ENCODE peak calls at places on chromosome 15, in eight cellular contexts. One of them, this sample, is unnamed.

GRCh38 chr15:52383100-52383588 is 87.5 kb upstream of the MYO5C start:
- DNase-seq in HCT116: no peak
- DNase-seq in uterus: no peak
- DNase-seq in psoas muscle: no peak
- DNase-seq in IMR-90: peak; percentile 45
- DNase-seq in upper lobe of right lung: no peak
- DNase-seq in OCI-LY7: no peak
- DNase-seq in ovary: no peak
- DNase-seq in this sample: no peak

GRCh38 chr15:42313463-42313862 is 40.2 kb upstream of the TMEM87A start:
- DNase-seq in ovary: no peak
- DNase-seq in uterus: no peak
- DNase-seq in upper lobe of right lung: no peak
- DNase-seq in psoas muscle: no peak
- DNase-seq in HCT116: no peak
- DNase-seq in IMR-90: no peak
- DNase-seq in OCI-LY7: peak; percentile 8
- DNase-seq in this sample: no peak

GRCh38 chr15:85421116-85421925 is 40.9 kb downstream of the AKAP13 start:
- DNase-seq in IMR-90: peak; percentile 59
- DNase-seq in uterus: no peak
- DNase-seq in upper lobe of right lung: no peak
- DNase-seq in OCI-LY7: no peak
- DNase-seq in ovary: no peak
- DNase-seq in psoas muscle: no peak
- DNase-seq in HCT116: no peak
- DNase-seq in this sample: no peak

GRCh38 chr15:99435138-99435695 is 130.6 kb upstream of the MEF2A start:
- DNase-seq in HCT116: no peak
- DNase-seq in ovary: no peak
- DNase-seq in uterus: peak; percentile 16
- DNase-seq in psoas muscle: peak; percentile 46
- DNase-seq in IMR-90: no peak
- DNase-seq in upper lobe of right lung: peak; percentile 71
- DNase-seq in OCI-LY7: peak; percentile 11
- DNase-seq in this sample: peak; percentile 92

GRCh38 chr15:58777107-58777506 is 6.0 kb downstream of the MINDY2 start:
- DNase-seq in uterus: no peak
- DNase-seq in upper lobe of right lung: no peak
- DNase-seq in psoas muscle: no peak
- DNase-seq in HCT116: no peak
- DNase-seq in OCI-LY7: no peak
- DNase-seq in IMR-90: no peak
- DNase-seq in ovary: no peak
- DNase-seq in this sample: no peak

GRCh38 chr15:58407366-58407765 is 24.4 kb upstream of the LIPC start:
- DNase-seq in uterus: no peak
- DNase-seq in psoas muscle: no peak
- DNase-seq in IMR-90: no peak
- DNase-seq in upper lobe of right lung: no peak
- DNase-seq in OCI-LY7: no peak
- DNase-seq in HCT116: no peak
- DNase-seq in ovary: no peak
- DNase-seq in this sample: no peak

GRCh38 chr15:75368689-75369239 is 357 bp upstream of the MAN2C1 start:
- DNase-seq in HCT116: no peak
- DNase-seq in upper lobe of right lung: no peak
- DNase-seq in ovary: no peak
- DNase-seq in psoas muscle: no peak
- DNase-seq in OCI-LY7: no peak
- DNase-seq in uterus: no peak
- DNase-seq in IMR-90: peak; percentile 17
- DNase-seq in this sample: no peak

GRCh38 chr15:88249220-88249619 is 7.3 kb downstream of the NTRK3 start:
- DNase-seq in HCT116: no peak
- DNase-seq in IMR-90: no peak
- DNase-seq in ovary: peak; percentile 37
- DNase-seq in uterus: peak; percentile 53
- DNase-seq in upper lobe of right lung: peak; percentile 40
- DNase-seq in psoas muscle: no peak
- DNase-seq in OCI-LY7: no peak
- DNase-seq in this sample: no peak

GRCh38 chr15:45802140-45802539 is 167.3 kb downstream of the SQOR start:
- DNase-seq in uterus: no peak
- DNase-seq in upper lobe of right lung: no peak
- DNase-seq in OCI-LY7: no peak
- DNase-seq in HCT116: no peak
- DNase-seq in ovary: no peak
- DNase-seq in IMR-90: no peak
- DNase-seq in psoas muscle: no peak
- DNase-seq in this sample: peak; percentile 22

GRCh38 chr15:77500986-77501385 is 80.3 kb downstream of the HMG20A start:
- DNase-seq in HCT116: no peak
- DNase-seq in uterus: no peak
- DNase-seq in OCI-LY7: no peak
- DNase-seq in IMR-90: peak; percentile 77
- DNase-seq in upper lobe of right lung: no peak
- DNase-seq in ovary: no peak
- DNase-seq in psoas muscle: no peak
- DNase-seq in this sample: no peak

GRCh38 chr15:33007295-33007855 is 187.1 kb downstream of the FMN1 start:
- DNase-seq in HCT116: peak; percentile 35
- DNase-seq in ovary: no peak
- DNase-seq in psoas muscle: no peak
- DNase-seq in uterus: no peak
- DNase-seq in IMR-90: peak; percentile 35
- DNase-seq in OCI-LY7: no peak
- DNase-seq in upper lobe of right lung: no peak
- DNase-seq in this sample: no peak

GRCh38 chr15:40909662-40910625 is 15.7 kb downstream of the VPS18 start:
- DNase-seq in psoas muscle: peak; percentile 89
- DNase-seq in HCT116: no peak
- DNase-seq in ovary: no peak
- DNase-seq in uterus: no peak
- DNase-seq in upper lobe of right lung: peak; percentile 84
- DNase-seq in IMR-90: no peak
- DNase-seq in OCI-LY7: no peak
- DNase-seq in this sample: peak; percentile 74

GRCh38 chr15:91946914-91947313 is 93.4 kb downstream of the SLCO3A1 start:
- DNase-seq in psoas muscle: no peak
- DNase-seq in OCI-LY7: no peak
- DNase-seq in ovary: no peak
- DNase-seq in HCT116: no peak
- DNase-seq in upper lobe of right lung: no peak
- DNase-seq in IMR-90: no peak
- DNase-seq in uterus: no peak
- DNase-seq in this sample: no peak

GRCh38 chr15:98650871-98651481 is 2.6 kb downstream of the IGF1R start:
- DNase-seq in OCI-LY7: no peak
- DNase-seq in uterus: peak; percentile 39
- DNase-seq in HCT116: no peak
- DNase-seq in upper lobe of right lung: no peak
- DNase-seq in IMR-90: peak; percentile 49
- DNase-seq in psoas muscle: no peak
- DNase-seq in ovary: peak; percentile 62
- DNase-seq in this sample: peak; percentile 57

GRCh38 chr15:71282086-71282485 is 166.8 kb downstream of the THSD4 start:
- DNase-seq in OCI-LY7: no peak
- DNase-seq in IMR-90: peak; percentile 70
- DNase-seq in upper lobe of right lung: no peak
- DNase-seq in ovary: no peak
- DNase-seq in psoas muscle: no peak
- DNase-seq in uterus: peak; percentile 39
- DNase-seq in HCT116: no peak
- DNase-seq in this sample: no peak

DNA sequence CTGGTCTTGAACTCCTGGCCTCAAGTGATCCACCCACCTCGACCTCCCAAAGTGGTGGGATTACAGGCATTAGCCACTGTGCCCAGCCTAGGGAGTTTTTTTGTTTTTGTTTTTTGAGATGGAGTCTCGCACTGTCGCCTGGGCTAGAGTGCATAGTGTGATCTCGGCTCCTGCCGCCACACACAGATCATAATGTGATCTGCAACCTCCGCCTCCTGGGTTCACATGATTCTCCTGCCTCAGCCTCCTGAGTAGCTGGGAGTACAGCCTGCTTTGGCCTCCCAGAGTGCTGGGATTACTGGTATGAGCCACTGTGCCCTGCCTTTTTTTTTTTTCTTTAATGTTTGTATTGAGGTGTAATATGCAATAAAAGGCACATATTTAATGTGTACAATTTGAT is 78.2 kb downstream of the SMAD3 start:
- DNase-seq in uterus: peak; percentile 5
- DNase-seq in upper lobe of right lung: no peak
- DNase-seq in psoas muscle: no peak
- DNase-seq in HCT116: no peak
- DNase-seq in OCI-LY7: no peak
- DNase-seq in ovary: no peak
- DNase-seq in IMR-90: no peak
- DNase-seq in this sample: no peak
- H3K4me1 ChIP-seq in uterus: peaks cover 40% of the 10 kb centered on the region
- H3K4me1 ChIP-seq in upper lobe of right lung: peaks cover 85% of the 10 kb centered on the region
- H3K4me1 ChIP-seq in psoas muscle: peaks cover 97% of the 10 kb centered on the region
- H3K4me1 ChIP-seq in HCT116: peaks cover 57% of the 10 kb centered on the region
- H3K4me1 ChIP-seq in OCI-LY7: peaks cover 48% of the 10 kb centered on the region
- H3K4me1 ChIP-seq in ovary: peaks cover 44% of the 10 kb centered on the region
- H3K4me1 ChIP-seq in IMR-90: peaks cover 67% of the 10 kb centered on the region
- H3K4me1 ChIP-seq in this sample: peaks cover 38% of the 10 kb centered on the region

GRCh38 chr15:34364041-34364440 is 3.0 kb downstream of the LPCAT4 start:
- DNase-seq in HCT116: no peak
- DNase-seq in IMR-90: no peak
- DNase-seq in OCI-LY7: no peak
- DNase-seq in psoas muscle: no peak
- DNase-seq in upper lobe of right lung: no peak
- DNase-seq in ovary: no peak
- DNase-seq in uterus: no peak
- DNase-seq in this sample: no peak

GRCh38 chr15:34360298-34360697 is 6.7 kb downstream of the LPCAT4 start:
- DNase-seq in upper lobe of right lung: no peak
- DNase-seq in ovary: no peak
- DNase-seq in psoas muscle: no peak
- DNase-seq in uterus: no peak
- DNase-seq in OCI-LY7: no peak
- DNase-seq in IMR-90: no peak
- DNase-seq in HCT116: peak; percentile 56
- DNase-seq in this sample: no peak

GRCh38 chr15:34361278-34361677 is 5.7 kb downstream of the LPCAT4 start:
- DNase-seq in IMR-90: no peak
- DNase-seq in uterus: no peak
- DNase-seq in OCI-LY7: no peak
- DNase-seq in ovary: no peak
- DNase-seq in HCT116: no peak
- DNase-seq in upper lobe of right lung: peak; percentile 35
- DNase-seq in psoas muscle: no peak
- DNase-seq in this sample: no peak

GRCh38 chr15:34359416-34359815 is 7.6 kb downstream of the LPCAT4 start:
- DNase-seq in upper lobe of right lung: peak; percentile 47
- DNase-seq in psoas muscle: no peak
- DNase-seq in HCT116: no peak
- DNase-seq in OCI-LY7: no peak
- DNase-seq in ovary: no peak
- DNase-seq in IMR-90: no peak
- DNase-seq in uterus: no peak
- DNase-seq in this sample: peak; percentile 58

GRCh38 chr15:34362047-34362773 is 4.8 kb downstream of the LPCAT4 start:
- DNase-seq in uterus: no peak
- DNase-seq in IMR-90: no peak
- DNase-seq in upper lobe of right lung: peak; percentile 36
- DNase-seq in ovary: no peak
- DNase-seq in HCT116: no peak
- DNase-seq in psoas muscle: no peak
- DNase-seq in OCI-LY7: no peak
- DNase-seq in this sample: peak; percentile 84
- TF ChIP-seq CTCF in uterus: no peak
- TF ChIP-seq CTCF in IMR-90: no peak
- TF ChIP-seq CTCF in upper lobe of right lung: no peak
- TF ChIP-seq CTCF in ovary: no peak
- TF ChIP-seq CTCF in HCT116: no peak
- TF ChIP-seq CTCF in psoas muscle: no peak
- TF ChIP-seq CTCF in OCI-LY7: no peak
- TF ChIP-seq CTCF in this sample: no peak

GRCh38 chr15:39113741-39114140 is 467.1 kb upstream of the THBS1 start:
- DNase-seq in uterus: no peak
- DNase-seq in upper lobe of right lung: no peak
- DNase-seq in IMR-90: no peak
- DNase-seq in OCI-LY7: no peak
- DNase-seq in HCT116: no peak
- DNase-seq in psoas muscle: no peak
- DNase-seq in ovary: no peak
- DNase-seq in this sample: no peak

GRCh38 chr15:39115379-39116057 is 465.4 kb upstream of the THBS1 start:
- DNase-seq in uterus: no peak
- DNase-seq in HCT116: no peak
- DNase-seq in psoas muscle: no peak
- DNase-seq in upper lobe of right lung: no peak
- DNase-seq in ovary: no peak
- DNase-seq in OCI-LY7: no peak
- DNase-seq in IMR-90: no peak
- DNase-seq in this sample: no peak

GRCh38 chr15:39124155-39124924 is 456.5 kb upstream of the THBS1 start:
- DNase-seq in ovary: no peak
- DNase-seq in upper lobe of right lung: no peak
- DNase-seq in HCT116: no peak
- DNase-seq in psoas muscle: no peak
- DNase-seq in uterus: no peak
- DNase-seq in OCI-LY7: no peak
- DNase-seq in IMR-90: peak; percentile 78
- DNase-seq in this sample: peak; percentile 10

GRCh38 chr15:39114690-39115378 is 466.0 kb upstream of the THBS1 start:
- DNase-seq in uterus: no peak
- DNase-seq in psoas muscle: no peak
- DNase-seq in ovary: no peak
- DNase-seq in IMR-90: no peak
- DNase-seq in HCT116: no peak
- DNase-seq in upper lobe of right lung: no peak
- DNase-seq in OCI-LY7: no peak
- DNase-seq in this sample: no peak

GRCh38 chr15:39118510-39118909 is 462.4 kb upstream of the THBS1 start:
- DNase-seq in IMR-90: peak; percentile 80
- DNase-seq in upper lobe of right lung: no peak
- DNase-seq in uterus: no peak
- DNase-seq in psoas muscle: no peak
- DNase-seq in HCT116: no peak
- DNase-seq in OCI-LY7: no peak
- DNase-seq in ovary: no peak
- DNase-seq in this sample: no peak
- H3K4me3 ChIP-seq in IMR-90: no peak overlapping the region
- H3K4me3 ChIP-seq in upper lobe of right lung: no peak overlapping the region
- H3K4me3 ChIP-seq in uterus: no peak overlapping the region
- H3K4me3 ChIP-seq in psoas muscle: no peak overlapping the region
- H3K4me3 ChIP-seq in HCT116: no peak overlapping the region
- H3K4me3 ChIP-seq in OCI-LY7: no peak overlapping the region
- H3K4me3 ChIP-seq in ovary: no peak overlapping the region
- H3K4me3 ChIP-seq in this sample: no peak overlapping the region

DNA sequence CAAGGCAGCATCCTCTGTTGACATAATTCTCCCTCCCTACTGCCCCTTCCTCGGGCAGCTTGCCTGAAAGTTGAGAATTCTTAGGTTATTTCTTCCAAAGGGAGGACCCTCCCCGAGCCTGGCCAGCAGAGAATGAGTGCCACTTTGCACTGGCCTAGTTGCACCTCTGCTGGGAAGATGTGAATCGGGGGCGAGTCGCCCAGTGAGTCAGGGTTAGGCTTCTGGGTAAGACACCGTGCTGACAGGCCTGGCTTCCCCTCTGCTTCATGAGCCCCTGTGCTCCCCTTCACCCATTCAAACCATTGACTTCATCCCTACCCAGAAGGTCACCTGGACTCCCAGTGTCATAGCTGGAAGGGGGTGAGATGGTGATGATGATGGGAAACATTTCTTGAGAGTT is 82.3 kb downstream of the AAGAB start:
- DNase-seq in uterus: no peak
- DNase-seq in ovary: no peak
- DNase-seq in HCT116: no peak
- DNase-seq in upper lobe of right lung: peak; percentile 29
- DNase-seq in psoas muscle: peak; percentile 53
- DNase-seq in IMR-90: peak; percentile 63
- DNase-seq in OCI-LY7: no peak
- DNase-seq in this sample: no peak
- H3K4me1 ChIP-seq in uterus: no peaks in the 10 kb centered on the region
- H3K4me1 ChIP-seq in ovary: peaks cover 18% of the 10 kb centered on the region
- H3K4me1 ChIP-seq in HCT116: peaks cover 28% of the 10 kb centered on the region
- H3K4me1 ChIP-seq in upper lobe of right lung: peaks cover 30% of the 10 kb centered on the region
- H3K4me1 ChIP-seq in psoas muscle: peaks cover 89% of the 10 kb centered on the region
- H3K4me1 ChIP-seq in IMR-90: peaks cover 71% of the 10 kb centered on the region
- H3K4me1 ChIP-seq in OCI-LY7: peaks cover 14% of the 10 kb centered on the region
- H3K4me1 ChIP-seq in this sample: peaks cover 10% of the 10 kb centered on the region

This sample was measured in mucosa of descending colon.